ENCODE peak calls at places on chromosomes 11 and 22, in eight cellular contexts. K is GOT3; J is iPS-NIHi11; S is fibroblast of lung; W is heart right ventricle; H is C1 segment of cervical spinal cord; F is activated naive CD8-positive, alpha-beta T cell treated with anti-CD3 and anti-CD28 coated beads, Interleukin-2, amount 50 U/mL, for 24 hours; B is GM23248. I is an unnamed sample.

GRCh38 chr22:32751065-32751739 is 50.3 kb upstream of the TIMP3 start:
- DNase-seq in J (no peak), H (no peak), W (no peak), K (no peak), F (no peak), S (no peak), B (no peak), I (no peak)

GRCh38 chr11:62508336-62509058 is 38.1 kb downstream of the AHNAK start:
- DNase-seq in B (peak), J (peak), F (peak), S (peak), K (no peak), W (peak), H (peak), I (peak)

GRCh38 chr22:35811670-35812069 is 94.0 kb downstream of the APOL5 start:
- DNase-seq in J (no peak), H (no peak), S (no peak), K (no peak), B (no peak), W (no peak), F (no peak), I (no peak)

GRCh38 chr22:43142881-43143562 is at the start of gene MCAT:
- DNase-seq in B (peak), K (no peak), H (peak), W (peak), J (peak), S (peak), F (peak), I (peak)

GRCh38 chr11:1503708-1504104 is 17.1 kb upstream of the MOB2 start:
- DNase-seq in S (no peak), K (no peak), B (peak), H (peak), W (peak), F (no peak), J (no peak), I (no peak)

GRCh38 chr22:45503816-45504702 is 1.4 kb downstream of the FBLN1 start:
- DNase-seq in B (peak), H (no peak), S (peak), F (peak), W (no peak), K (no peak), J (peak), I (peak)

GRCh38 chr11:1737080-1737757 is 13.2 kb downstream of the IFITM10 start:
- DNase-seq in F (no peak), S (no peak), B (no peak), K (no peak), W (no peak), H (no peak), J (no peak), I (no peak)

GRCh38 chr11:103947566-103947919 is 88.9 kb upstream of the DDI1 start:
- DNase-seq in J (no peak), W (peak), F (no peak), S (peak), B (peak), K (no peak), H (no peak), I (peak)

GRCh38 chr11:129973809-129974208 is 28.8 kb downstream of the PRDM10 start:
- DNase-seq in S (peak), K (no peak), F (no peak), H (no peak), B (no peak), W (peak), J (peak), I (no peak)

GRCh38 chr11:105144887-105145286 is 5.3 kb upstream of the CARD18 start:
- DNase-seq in B (peak), F (no peak), K (no peak), S (peak), W (no peak), J (no peak), H (no peak), I (peak)